ENCODE peak calls at places on chromosomes 7 and 10, in five cellular contexts. C is fibroblast of the aortic adventitia, W is psoas muscle, Z is GM23338, X is testis. P is an unnamed sample.

GRCh38 chr10:131899695-131900349 is 986 bp upstream of the PPP2R2D start:
- DNase-seq in C (no peak), Z (peak; percentile 43), X (no peak), W (no peak), P (no peak)

GRCh38 chr10:94016727-94017714 is 23.3 kb downstream of the PLCE1 start:
- DNase-seq in Z (peak; percentile 68), X (no peak), W (no peak), C (peak; percentile 59), P (no peak)

GRCh38 chr7:154909241-154910105 is 93.5 kb downstream of the PAXIP1 start:
- DNase-seq in X (no peak), Z (no peak), C (no peak), W (no peak), P (no peak)

GRCh38 chr7:33719059-33719581 is 186.2 kb upstream of the BMPER start:
- DNase-seq in Z (no peak), X (peak; percentile 21), C (peak; percentile 86), W (peak; percentile 69), P (no peak)

GRCh38 chr7:137628211-137628610 is 218.6 kb downstream of the DGKI start:
- DNase-seq in W (no peak), C (peak; percentile 12), X (no peak), Z (no peak), P (no peak)

GRCh38 chr7:10483671-10484070 is 490.0 kb upstream of the PHF14 start:
- DNase-seq in Z (no peak), C (no peak), W (no peak), X (no peak), P (no peak)

GRCh38 chr10:566241-566885 is 123.1 kb downstream of the DIP2C start:
- DNase-seq in C (no peak), W (no peak), Z (no peak), X (no peak), P (no peak)

GRCh38 chr10:119737827-119738226 is 12.0 kb downstream of the INPP5F start:
- DNase-seq in X (no peak), W (no peak), Z (peak; percentile 47), C (peak; percentile 81), P (no peak)

GRCh38 chr10:12419279-12419847 is 70.0 kb downstream of the CAMK1D start:
- DNase-seq in C (peak; percentile 100), Z (no peak), X (no peak), W (peak; percentile 65), P (no peak)

DNA sequence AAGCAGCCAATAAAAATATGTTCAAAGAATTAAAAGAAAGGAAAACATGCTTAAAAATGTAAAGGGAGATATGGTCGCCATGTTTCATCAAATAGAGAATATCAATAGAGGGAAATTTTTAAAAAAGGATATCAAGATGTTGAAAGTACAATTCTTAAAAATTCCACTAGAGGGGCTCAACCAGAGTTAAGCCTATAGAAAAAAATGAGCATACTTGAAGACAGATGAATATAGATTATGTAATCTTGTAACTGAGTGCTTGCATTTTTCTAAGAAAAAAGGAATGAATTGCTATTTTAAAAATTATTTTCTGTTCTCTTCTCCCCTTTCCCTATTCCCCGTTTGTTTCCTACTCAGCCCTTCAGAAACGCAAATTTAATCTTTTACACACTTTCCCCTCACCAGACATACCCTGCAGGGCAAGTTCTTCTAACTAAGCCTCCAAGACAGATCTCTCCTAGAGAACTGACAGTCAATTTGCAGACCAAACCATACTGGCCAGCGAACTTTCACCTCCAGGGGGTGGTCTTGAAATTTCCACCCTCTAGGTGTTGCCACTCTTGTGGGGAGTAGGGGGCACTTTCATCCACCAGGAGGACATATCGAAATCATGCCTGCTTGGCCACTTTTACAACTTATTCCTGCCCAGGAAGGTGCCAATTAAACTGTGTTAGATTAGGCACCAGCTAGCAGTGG is 67.7 kb downstream of the NSUN6 start:
- DNase-seq in X (no peak), Z (no peak), C (peak; percentile 22), W (no peak), P (no peak)
- TF ChIP-seq CTCF in X (peak; percentile 46), Z (peak; percentile 25), C (peak; percentile 22), W (no peak), P (no peak)

GRCh38 chr10:122013311-122013780 is 24.4 kb downstream of the TACC2 start:
- DNase-seq in X (no peak), Z (no peak), W (peak; percentile 89), C (no peak), P (no peak)
- TF ChIP-seq CTCF in X (no peak), Z (no peak), W (no peak), C (no peak), P (no peak)

GRCh38 chr7:36048902-36049240 is 104.2 kb upstream of the EEPD1 start:
- DNase-seq in C (no peak), W (no peak), X (no peak), Z (no peak), P (no peak)

GRCh38 chr7:36045275-36045674 is 107.8 kb upstream of the EEPD1 start:
- DNase-seq in C (peak; percentile 68), W (no peak), X (no peak), Z (no peak), P (no peak)

GRCh38 chr7:36048141-36048901 is 104.7 kb upstream of the EEPD1 start:
- DNase-seq in Z (no peak), W (peak; percentile 57), C (peak; percentile 99), X (no peak), P (no peak)

GRCh38 chr7:36045830-36046341 is 107.2 kb upstream of the EEPD1 start:
- DNase-seq in X (no peak), C (no peak), Z (peak; percentile 29), W (no peak), P (no peak)

GRCh38 chr7:36047254-36047653 is 105.8 kb upstream of the EEPD1 start:
- DNase-seq in X (no peak), Z (peak; percentile 29), W (no peak), C (peak; percentile 14), P (no peak)
- TF ChIP-seq CTCF in X (no peak), Z (peak; percentile 37), W (peak; percentile 34), C (peak; percentile 21), P (no peak)

GRCh38 chr10:58384999-58385783 is at the start of gene TFAM:
- DNase-seq in C (peak; percentile 85), W (peak; percentile 98), X (peak; percentile 94), Z (peak; percentile 97), P (peak; percentile 98)
- TF ChIP-seq CTCF in C (peak; percentile 57), W (peak; percentile 52), X (peak; percentile 40), Z (peak; percentile 75), P (peak; percentile 80)

GRCh38 chr10:88540355-88540754 is 42.8 kb downstream of the RNLS start:
- DNase-seq in X (no peak), Z (no peak), W (no peak), C (no peak), P (no peak)

GRCh38 chr10:88544140-88544870 is 38.8 kb downstream of the RNLS start:
- DNase-seq in X (no peak), C (no peak), Z (no peak), W (no peak), P (no peak)

GRCh38 chr10:88545359-88545758 is 37.8 kb downstream of the RNLS start:
- DNase-seq in X (no peak), W (no peak), Z (no peak), C (no peak), P (no peak)

GRCh38 chr10:88541116-88541626 is 41.9 kb downstream of the RNLS start:
- DNase-seq in W (no peak), X (no peak), C (no peak), Z (no peak), P (no peak)

GRCh38 chr10:88542522-88542921 is 40.6 kb downstream of the RNLS start:
- DNase-seq in C (no peak), W (no peak), X (peak; percentile 33), Z (no peak), P (no peak)
- TF ChIP-seq CTCF in C (no peak), W (no peak), X (no peak), Z (no peak), P (no peak)

GRCh38 chr7:98280791-98281756 is at the start of gene BRI3:
- DNase-seq in X (peak; percentile 96), Z (peak; percentile 92), W (peak; percentile 95), C (peak; percentile 78), P (peak; percentile 88)
- TF ChIP-seq CTCF in X (no peak), Z (peak; percentile 9), W (peak; percentile 35), C (no peak), P (no peak)

GRCh38 chr7:16604054-16604453 is 41.5 kb downstream of the ANKMY2 start:
- DNase-seq in C (peak; percentile 26), Z (no peak), W (no peak), X (no peak), P (no peak)
- TF ChIP-seq CTCF in C (peak; percentile 22), Z (peak; percentile 41), W (peak; percentile 47), X (no peak), P (no peak)

DNA sequence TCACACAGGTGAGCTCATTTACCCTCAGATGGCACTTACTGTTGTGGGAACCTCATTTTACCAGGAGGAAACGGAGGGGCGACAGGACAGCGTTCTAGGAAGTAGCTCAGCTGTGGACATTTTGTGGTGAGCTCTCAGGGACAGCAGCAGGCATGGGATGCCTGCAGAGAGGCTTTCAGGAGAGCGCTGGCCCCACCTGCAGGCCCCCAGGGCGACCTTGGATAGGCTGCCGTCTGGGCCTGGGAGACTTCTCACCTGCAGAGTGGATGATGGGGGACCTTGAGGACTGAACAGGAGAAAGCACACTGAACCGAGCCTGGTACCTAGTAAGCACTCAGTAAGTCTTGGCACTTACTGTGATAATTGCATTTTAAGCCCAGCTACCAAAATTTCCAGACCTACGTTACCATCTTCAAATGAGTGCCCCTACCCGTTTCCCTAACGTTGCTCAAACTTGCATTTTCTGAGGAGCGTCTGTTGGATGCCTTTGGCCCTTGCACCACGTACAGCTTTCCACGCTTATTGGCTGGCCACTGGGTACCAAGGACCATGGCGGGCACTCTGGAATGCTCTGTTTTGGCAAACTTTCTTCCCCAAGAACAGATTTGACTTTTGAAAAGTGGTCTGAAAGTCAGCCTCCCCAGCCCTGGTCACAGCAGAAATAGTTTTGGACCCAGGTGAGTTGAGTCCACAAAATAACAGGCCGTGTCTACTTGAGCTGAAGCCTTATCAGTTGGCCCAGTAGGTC is 223.4 kb downstream of the EBF3 start:
- DNase-seq in W (no peak), Z (no peak), X (peak; percentile 0), C (no peak), P (no peak)
- TF ChIP-seq CTCF in W (no peak), Z (peak; percentile 38), X (no peak), C (no peak), P (no peak)

GRCh38 chr10:91215384-91215783 is 5.1 kb upstream of the PCGF5 start:
- DNase-seq in C (no peak), W (no peak), Z (no peak), X (no peak), P (no peak)

GRCh38 chr10:91220954-91221696 is 662 bp downstream of the PCGF5 start:
- DNase-seq in Z (peak; percentile 47), C (peak; percentile 36), X (peak; percentile 32), W (peak; percentile 46), P (no peak)

GRCh38 chr10:91214906-91215305 is 5.6 kb upstream of the PCGF5 start:
- DNase-seq in C (no peak), W (no peak), Z (no peak), X (no peak), P (no peak)

GRCh38 chr10:91219371-91220193 is 881 bp upstream of the PCGF5 start:
- DNase-seq in X (no peak), C (no peak), W (no peak), Z (no peak), P (no peak)

GRCh38 chr10:91220194-91220953 is at the start of gene PCGF5:
- DNase-seq in W (peak; percentile 96), X (peak; percentile 90), C (peak; percentile 76), Z (peak; percentile 90), P (peak; percentile 91)
- TF ChIP-seq CTCF in W (peak; percentile 37), X (peak; percentile 23), C (peak; percentile 20), Z (peak; percentile 15), P (no peak)

P was measured in ovary.